ENCODE peak calls at places on chromosomes 5 and 9, in nine cellular contexts. I, E, Q, F, A, W, M, G and O are unnamed samples.

GRCh38 chr9:92590386-92590785 is 54.6 kb upstream of the ECM2 start:
- DNase-seq in I (no peak), E (peak), Q (no peak), F (peak), A (no peak), W (peak), M (no peak), G (no peak), O (no peak)

GRCh38 chr5:172454355-172455086 is at the start of gene SH3PXD2B:
- DNase-seq in I (no peak), E (peak), Q (peak), F (no peak), A (peak), W (no peak), M (no peak), G (peak), O (no peak)

GRCh38 chr5:58599217-58599616 is 16.3 kb downstream of the RAB3C start:
- DNase-seq in I (no peak), E (no peak), Q (no peak), F (no peak), A (no peak), W (no peak), M (no peak), G (no peak), O (no peak)

GRCh38 chr9:22214497-22215031 is 205.5 kb upstream of the CDKN2B start:
- DNase-seq in I (no peak), E (peak), Q (no peak), F (no peak), A (no peak), W (no peak), M (no peak), G (no peak), O (no peak)

GRCh38 chr5:125148076-125148475 is 401.6 kb upstream of the ZNF608 start:
- DNase-seq in I (no peak), E (no peak), Q (no peak), F (no peak), A (no peak), W (no peak), M (no peak), G (no peak), O (no peak)

GRCh38 chr9:74803366-74804017 is 84.2 kb downstream of the TRPM6 start:
- DNase-seq in I (no peak), E (no peak), Q (no peak), F (no peak), A (no peak), W (no peak), M (no peak), G (no peak), O (no peak)

GRCh38 chr5:109590799-109591198 is 98.9 kb upstream of the MAN2A1 start:
- DNase-seq in I (no peak), E (no peak), Q (no peak), F (no peak), A (no peak), W (no peak), M (no peak), G (no peak), O (no peak)

GRCh38 chr5:150210644-150211043 is 20.8 kb downstream of the SLC6A7 start:
- DNase-seq in I (no peak), E (no peak), Q (no peak), F (no peak), A (no peak), W (no peak), M (no peak), G (no peak), O (no peak)